ENCODE peak calls at places on chromosome 21, in five cellular contexts. V, L, G, U and I are unnamed samples. For H3K27me3, the result is how much of the 10 kb centered on the place peaks cover.

GRCh38 chr21:14686466-14687276 is 140.6 kb upstream of the SAMSN1 start:
- DNase-seq in V (no peak), L (no peak), G (no peak), U (no peak), I (no peak)

GRCh38 chr21:44505673-44506278 is 34.2 kb downstream of the KRTAP10-1 start:
- DNase-seq in V (no peak), L (no peak), G (no peak), U (no peak), I (no peak)

GRCh38 chr21:33769057-33769456 is 126.8 kb downstream of the ITSN1 start:
- DNase-seq in V (no peak), L (no peak), G (no peak), U (no peak), I (no peak)

GRCh38 chr21:38840456-38841129 is 34.9 kb downstream of the ETS2 start:
- DNase-seq in V (no peak), L (no peak), G (no peak), U (no peak), I (no peak)

GRCh38 chr21:25297117-25297516 is 310.2 kb downstream of the MRPL39 start:
- DNase-seq in V (no peak), L (no peak), G (no peak), U (no peak), I (no peak)

GRCh38 chr21:32934829-32935228 is 90.9 kb upstream of the OLIG2 start:
- DNase-seq in V (no peak), L (no peak), G (no peak), U (no peak), I (no peak)

GRCh38 chr21:21196087-21196486 is 197.9 kb downstream of the NCAM2 start:
- DNase-seq in V (peak), L (no peak), G (no peak), U (no peak), I (no peak)

GRCh38 chr21:44051462-44051941 is 39.4 kb downstream of the TRAPPC10 start:
- DNase-seq in V (peak), L (peak), G (no peak), U (peak), I (no peak)

GRCh38 chr21:45548711-45549491 is 6.7 kb upstream of the SLC19A1 start:
- DNase-seq in V (no peak), L (no peak), G (no peak), U (no peak), I (no peak)

GRCh38 chr21:33069243-33069642 is 698 bp upstream of the OLIG1 start:
- DNase-seq in V (no peak), L (no peak), G (no peak), U (no peak), I (no peak)

GRCh38 chr21:44345495-44345894 is 6.3 kb upstream of the CFAP410 start:
- DNase-seq in V (no peak), L (no peak), G (no peak), U (no peak), I (no peak)

GRCh38 chr21:19228241-19228640 is 824.7 kb upstream of the TMPRSS15 start:
- DNase-seq in V (no peak), L (no peak), G (no peak), U (no peak), I (no peak)

GRCh38 chr21:27213328-27213727 is 246.4 kb upstream of the ADAMTS5 start:
- DNase-seq in V (peak), L (no peak), G (no peak), U (no peak), I (no peak)

GRCh38 chr21:43869486-43870325 is 4.7 kb downstream of the AGPAT3 start:
- DNase-seq in V (no peak), L (no peak), G (no peak), U (no peak), I (no peak)

GRCh38 chr21:41865002-41865777 is 14.0 kb downstream of the PRDM15 start:
- DNase-seq in V (no peak), L (no peak), G (peak), U (no peak), I (no peak)
- TF ChIP-seq POLR2A in V (no peak), L (no peak), G (no peak), U (no peak), I (no peak)

DNA sequence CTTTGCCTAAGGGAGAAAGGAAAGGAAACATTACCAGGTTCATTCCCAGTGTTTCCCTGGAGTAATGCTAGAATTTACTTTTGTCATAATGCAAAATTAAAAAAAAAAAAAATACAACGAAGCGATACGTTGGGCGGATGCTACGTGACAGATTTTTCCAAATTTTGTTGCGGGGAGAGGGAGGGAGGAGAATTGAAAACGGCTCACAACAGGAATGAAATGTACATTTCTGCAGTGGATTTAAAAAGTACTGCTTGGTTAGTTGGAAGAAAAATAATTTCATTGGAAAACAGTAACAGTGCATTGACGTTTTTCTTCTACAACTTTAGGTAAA is 157.5 kb downstream of the RUNX1 start:
- DNase-seq in V (no peak), L (no peak), G (no peak), U (no peak), I (no peak)
- H3K27me3 ChIP-seq in V (under half), L (half or more), G (under half), U (under half), I (under half)

GRCh38 chr21:37531402-37532042 is 164.9 kb downstream of the DYRK1A start:
- DNase-seq in V (no peak), L (no peak), G (no peak), U (peak), I (no peak)
- TF ChIP-seq POLR2A in V (no peak), L (no peak), G (no peak), U (no peak), I (no peak)

GRCh38 chr21:31119199-31119598 is 80.9 kb upstream of the KRTAP19-8 start:
- DNase-seq in V (no peak), L (no peak), G (no peak), U (no peak), I (no peak)

GRCh38 chr21:31115249-31115648 is 77.0 kb upstream of the KRTAP19-8 start:
- DNase-seq in V (no peak), L (no peak), G (no peak), U (no peak), I (no peak)

DNA sequence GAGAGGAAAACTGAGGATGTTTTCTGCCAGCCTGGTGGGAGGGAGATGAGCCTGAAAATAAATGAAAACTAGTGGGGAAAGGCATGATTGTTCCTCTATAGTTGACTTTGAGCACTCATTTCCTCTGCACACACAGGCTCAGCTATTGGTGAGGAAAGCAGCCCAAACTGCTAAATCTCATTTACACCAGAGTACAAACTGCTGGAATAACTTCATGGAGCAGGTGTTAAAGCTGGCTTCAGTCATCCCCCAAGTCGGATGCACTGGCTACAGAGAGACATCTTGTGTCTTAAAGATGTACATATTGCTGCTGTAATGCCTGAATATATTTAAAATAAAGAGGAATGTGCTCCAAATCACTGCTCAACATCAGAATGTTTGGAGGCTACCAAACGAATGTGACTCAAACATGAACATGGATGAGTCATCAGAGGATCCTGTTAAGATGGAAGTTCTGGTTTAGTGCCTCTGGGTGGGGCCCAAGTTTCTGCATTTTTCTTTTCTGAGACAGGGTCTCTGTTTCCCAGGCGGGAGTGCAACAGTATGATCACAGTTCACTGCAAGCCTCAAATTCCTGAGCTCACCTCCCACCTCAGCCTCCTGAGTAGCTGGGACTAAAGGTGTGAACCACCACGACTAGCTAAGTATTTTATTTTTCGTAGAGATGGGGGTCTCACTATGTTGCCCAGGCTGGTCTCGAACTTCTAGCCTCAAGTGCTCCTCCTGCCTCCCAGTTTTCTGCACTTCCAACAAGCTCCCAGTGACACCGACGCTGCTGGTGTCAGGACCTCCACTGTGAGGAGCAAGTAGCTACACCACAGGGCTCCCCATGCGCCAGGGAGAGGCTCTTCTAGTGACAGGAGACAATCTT is 79.0 kb upstream of the KRTAP19-8 start:
- DNase-seq in V (peak), L (no peak), G (no peak), U (no peak), I (no peak)
- H3K27me3 ChIP-seq in V (under half), L (under half), G (under half), U (under half), I (under half)

DNA sequence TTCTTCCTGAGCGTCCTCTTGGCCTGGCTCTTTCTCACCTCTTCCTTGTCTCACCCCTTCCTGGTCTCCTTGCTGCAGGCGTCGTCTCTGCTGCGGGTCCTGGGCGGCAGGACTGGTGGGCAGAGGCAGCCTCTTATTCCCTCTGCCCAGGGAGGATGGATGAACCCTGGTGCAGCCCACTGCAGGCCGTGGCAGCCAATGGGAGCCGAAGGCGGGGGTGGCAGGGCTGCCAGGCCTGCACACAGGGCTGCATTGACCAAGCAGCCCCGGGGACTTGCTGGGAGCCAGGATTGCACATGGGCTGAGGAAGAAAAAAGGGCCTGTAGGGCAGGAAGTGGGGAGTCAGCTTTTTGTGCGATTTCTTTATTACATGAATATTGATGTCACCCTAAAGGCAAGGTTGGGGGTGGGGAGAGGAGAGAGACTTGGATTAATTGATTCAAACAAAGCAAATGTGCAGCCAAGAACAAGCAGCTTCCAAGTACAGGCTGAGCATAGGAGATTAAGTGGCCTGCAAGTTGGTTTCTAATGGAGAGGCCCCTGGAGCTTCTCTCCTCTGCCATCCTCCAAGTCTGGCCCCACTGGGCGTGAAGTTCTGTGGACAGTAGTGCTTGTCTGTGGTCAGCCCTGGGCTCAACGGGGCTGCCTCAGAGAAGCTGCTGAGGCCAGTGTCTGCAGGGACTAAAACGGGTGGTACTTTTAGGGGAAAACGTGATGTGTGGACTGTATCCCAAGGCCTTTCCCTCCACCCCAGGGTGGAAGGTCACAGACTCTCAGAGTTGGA is at the start of gene S100B:
- DNase-seq in V (no peak), L (peak), G (peak), U (no peak), I (peak)
- TF ChIP-seq POLR2A in V (no peak), L (peak), G (no peak), U (no peak), I (peak)

DNA sequence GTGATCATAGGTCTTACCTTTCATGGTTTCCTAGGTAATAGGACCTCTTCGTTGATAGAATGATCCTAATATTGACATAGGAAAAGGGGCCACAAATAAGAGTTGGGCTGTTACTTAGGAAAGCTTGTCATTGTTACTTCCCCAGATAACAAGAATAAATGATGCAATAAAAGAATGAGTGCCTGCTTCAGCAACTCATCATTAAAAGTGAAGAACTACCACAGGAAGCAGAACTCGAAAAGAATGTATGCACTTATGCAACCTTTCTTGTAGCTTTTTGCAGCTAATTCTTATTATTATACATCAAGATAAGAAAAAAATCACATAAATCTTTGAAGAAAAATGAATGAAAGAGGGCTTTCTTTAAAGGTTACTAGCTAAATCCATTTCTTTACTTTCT is 548.5 kb downstream of the LTN1 start:
- DNase-seq in V (peak), L (no peak), G (no peak), U (no peak), I (no peak)
- H3K27me3 ChIP-seq in V (under half), L (under half), G (under half), U (under half), I (under half)